ENCODE peak calls at places on chromosome 1, in nine cellular contexts. One of them, this sample, is unnamed.
A peak's percentile ranks its signal among the peaks of the same experiment; 100 is the strongest.

GRCh38 chr1:119139857-119140176 is 636 bp downstream of the WARS2 start:
- DNase-seq in A549: no peak
- DNase-seq in esophagus muscularis mucosa: no peak
- DNase-seq in GM12878: no peak
- DNase-seq in ovary: no peak
- DNase-seq in transverse colon: no peak
- DNase-seq in stomach: no peak
- DNase-seq in upper lobe of left lung: no peak
- DNase-seq in sigmoid colon: peak; percentile 70
- DNase-seq in this sample: no peak

GRCh38 chr1:68624233-68624632 is 127.4 kb upstream of the DEPDC1 start:
- DNase-seq in A549: peak; percentile 10
- DNase-seq in esophagus muscularis mucosa: no peak
- DNase-seq in GM12878: no peak
- DNase-seq in ovary: no peak
- DNase-seq in transverse colon: no peak
- DNase-seq in stomach: no peak
- DNase-seq in upper lobe of left lung: no peak
- DNase-seq in sigmoid colon: no peak
- DNase-seq in this sample: no peak

GRCh38 chr1:232886304-232886703 is 64.1 kb upstream of the NTPCR start:
- DNase-seq in A549: no peak
- DNase-seq in esophagus muscularis mucosa: no peak
- DNase-seq in GM12878: no peak
- DNase-seq in ovary: no peak
- DNase-seq in transverse colon: no peak
- DNase-seq in stomach: no peak
- DNase-seq in upper lobe of left lung: no peak
- DNase-seq in sigmoid colon: no peak
- DNase-seq in this sample: no peak

GRCh38 chr1:40928699-40929098 is 50.8 kb upstream of the CTPS1 start:
- DNase-seq in A549: no peak
- DNase-seq in esophagus muscularis mucosa: no peak
- DNase-seq in GM12878: no peak
- DNase-seq in ovary: no peak
- DNase-seq in transverse colon: no peak
- DNase-seq in stomach: no peak
- DNase-seq in upper lobe of left lung: no peak
- DNase-seq in sigmoid colon: peak; percentile 8
- DNase-seq in this sample: no peak

GRCh38 chr1:219788091-219788490 is 140.3 kb downstream of the SLC30A10 start:
- DNase-seq in A549: no peak
- DNase-seq in esophagus muscularis mucosa: no peak
- DNase-seq in GM12878: no peak
- DNase-seq in ovary: no peak
- DNase-seq in transverse colon: no peak
- DNase-seq in stomach: no peak
- DNase-seq in upper lobe of left lung: no peak
- DNase-seq in sigmoid colon: no peak
- DNase-seq in this sample: no peak

GRCh38 chr1:235908742-235909520 is 42.2 kb upstream of the LYST start:
- DNase-seq in A549: peak; percentile 67
- DNase-seq in esophagus muscularis mucosa: no peak
- DNase-seq in GM12878: no peak
- DNase-seq in ovary: no peak
- DNase-seq in transverse colon: no peak
- DNase-seq in stomach: no peak
- DNase-seq in upper lobe of left lung: no peak
- DNase-seq in sigmoid colon: no peak
- DNase-seq in this sample: no peak

GRCh38 chr1:54857741-54858665 is 29.0 kb downstream of the DHCR24 start:
- DNase-seq in A549: no peak
- DNase-seq in esophagus muscularis mucosa: no peak
- DNase-seq in GM12878: no peak
- DNase-seq in ovary: peak; percentile 24
- DNase-seq in transverse colon: no peak
- DNase-seq in stomach: peak; percentile 23
- DNase-seq in upper lobe of left lung: no peak
- DNase-seq in sigmoid colon: peak; percentile 40
- DNase-seq in this sample: no peak

GRCh38 chr1:3992103-3992556 is 92.1 kb upstream of the C1orf174 start:
- DNase-seq in A549: no peak
- DNase-seq in esophagus muscularis mucosa: no peak
- DNase-seq in GM12878: peak; percentile 5
- DNase-seq in ovary: no peak
- DNase-seq in transverse colon: no peak
- DNase-seq in stomach: no peak
- DNase-seq in upper lobe of left lung: no peak
- DNase-seq in sigmoid colon: no peak
- DNase-seq in this sample: no peak

GRCh38 chr1:183197762-183198161 is 11.7 kb downstream of the LAMC2 start:
- DNase-seq in A549: no peak
- DNase-seq in esophagus muscularis mucosa: no peak
- DNase-seq in GM12878: no peak
- DNase-seq in ovary: no peak
- DNase-seq in transverse colon: no peak
- DNase-seq in stomach: no peak
- DNase-seq in upper lobe of left lung: no peak
- DNase-seq in sigmoid colon: no peak
- DNase-seq in this sample: no peak

GRCh38 chr1:21820597-21821232 is 8.7 kb downstream of the LDLRAD2 start:
- DNase-seq in A549: no peak
- DNase-seq in esophagus muscularis mucosa: no peak
- DNase-seq in GM12878: no peak
- DNase-seq in ovary: no peak
- DNase-seq in transverse colon: no peak
- DNase-seq in stomach: no peak
- DNase-seq in upper lobe of left lung: no peak
- DNase-seq in sigmoid colon: no peak
- DNase-seq in this sample: no peak

GRCh38 chr1:21885236-21886037 is 51.7 kb downstream of the HSPG2 start:
- DNase-seq in A549: no peak
- DNase-seq in esophagus muscularis mucosa: no peak
- DNase-seq in GM12878: no peak
- DNase-seq in ovary: no peak
- DNase-seq in transverse colon: no peak
- DNase-seq in stomach: no peak
- DNase-seq in upper lobe of left lung: no peak
- DNase-seq in sigmoid colon: no peak
- DNase-seq in this sample: no peak

GRCh38 chr1:105396001-105396400 is 1646.3 kb downstream of the AMY1C start:
- DNase-seq in A549: no peak
- DNase-seq in esophagus muscularis mucosa: no peak
- DNase-seq in GM12878: no peak
- DNase-seq in ovary: no peak
- DNase-seq in transverse colon: no peak
- DNase-seq in stomach: no peak
- DNase-seq in upper lobe of left lung: no peak
- DNase-seq in sigmoid colon: no peak
- DNase-seq in this sample: no peak

GRCh38 chr1:79197421-79197820 is 190.9 kb upstream of the ADGRL4 start:
- DNase-seq in A549: no peak
- DNase-seq in esophagus muscularis mucosa: no peak
- DNase-seq in GM12878: no peak
- DNase-seq in ovary: no peak
- DNase-seq in transverse colon: no peak
- DNase-seq in stomach: no peak
- DNase-seq in upper lobe of left lung: no peak
- DNase-seq in sigmoid colon: no peak
- DNase-seq in this sample: peak; percentile 18

DNA sequence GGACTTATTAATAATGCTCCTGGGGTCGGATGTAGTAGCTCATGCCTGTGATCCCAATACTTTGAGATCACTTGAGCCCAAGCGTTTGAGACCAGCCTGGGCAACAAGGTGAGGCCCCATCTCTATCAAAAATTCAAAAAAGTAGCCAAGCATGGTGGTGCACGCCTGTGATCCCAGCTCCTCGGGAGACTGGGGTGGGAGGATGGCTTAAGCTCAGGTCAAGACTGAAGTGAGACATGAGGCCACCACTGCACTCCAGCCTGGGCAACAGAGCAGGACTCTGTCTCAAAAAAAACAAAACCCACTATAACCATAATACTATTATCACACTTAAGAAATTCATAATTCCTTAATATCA is 1.6 kb upstream of the DEGS1 start:
- DNase-seq in A549: no peak
- DNase-seq in esophagus muscularis mucosa: no peak
- DNase-seq in GM12878: no peak
- DNase-seq in ovary: no peak
- DNase-seq in transverse colon: no peak
- DNase-seq in stomach: no peak
- DNase-seq in upper lobe of left lung: no peak
- DNase-seq in sigmoid colon: no peak
- DNase-seq in this sample: no peak
- H3K4me1 ChIP-seq in A549: peaks cover 11% of the 10 kb centered on the region
- H3K4me1 ChIP-seq in esophagus muscularis mucosa: peaks cover 36% of the 10 kb centered on the region
- H3K4me1 ChIP-seq in GM12878: peaks cover 16% of the 10 kb centered on the region
- H3K4me1 ChIP-seq in ovary: peaks cover 4% of the 10 kb centered on the region
- H3K4me1 ChIP-seq in transverse colon: peaks cover 12% of the 10 kb centered on the region
- H3K4me1 ChIP-seq in stomach: peaks cover 43% of the 10 kb centered on the region
- H3K4me1 ChIP-seq in upper lobe of left lung: peaks cover 28% of the 10 kb centered on the region
- H3K4me1 ChIP-seq in sigmoid colon: peaks cover 36% of the 10 kb centered on the region
- H3K4me1 ChIP-seq in this sample: no peaks in the 10 kb centered on the region

GRCh38 chr1:211259596-211260126 is 495 bp downstream of the RCOR3 start:
- DNase-seq in A549: peak; percentile 31
- DNase-seq in esophagus muscularis mucosa: no peak
- DNase-seq in GM12878: no peak
- DNase-seq in ovary: peak; percentile 79
- DNase-seq in transverse colon: peak; percentile 61
- DNase-seq in stomach: no peak
- DNase-seq in upper lobe of left lung: peak; percentile 92
- DNase-seq in sigmoid colon: peak; percentile 85
- DNase-seq in this sample: peak; percentile 19
- TF ChIP-seq EP300 in A549: no peak
- TF ChIP-seq EP300 in esophagus muscularis mucosa: no peak
- TF ChIP-seq EP300 in GM12878: no peak
- TF ChIP-seq EP300 in ovary: no peak
- TF ChIP-seq EP300 in transverse colon: no peak
- TF ChIP-seq EP300 in stomach: no peak
- TF ChIP-seq EP300 in upper lobe of left lung: no peak
- TF ChIP-seq EP300 in sigmoid colon: no peak
- TF ChIP-seq EP300 in this sample: no peak

DNA sequence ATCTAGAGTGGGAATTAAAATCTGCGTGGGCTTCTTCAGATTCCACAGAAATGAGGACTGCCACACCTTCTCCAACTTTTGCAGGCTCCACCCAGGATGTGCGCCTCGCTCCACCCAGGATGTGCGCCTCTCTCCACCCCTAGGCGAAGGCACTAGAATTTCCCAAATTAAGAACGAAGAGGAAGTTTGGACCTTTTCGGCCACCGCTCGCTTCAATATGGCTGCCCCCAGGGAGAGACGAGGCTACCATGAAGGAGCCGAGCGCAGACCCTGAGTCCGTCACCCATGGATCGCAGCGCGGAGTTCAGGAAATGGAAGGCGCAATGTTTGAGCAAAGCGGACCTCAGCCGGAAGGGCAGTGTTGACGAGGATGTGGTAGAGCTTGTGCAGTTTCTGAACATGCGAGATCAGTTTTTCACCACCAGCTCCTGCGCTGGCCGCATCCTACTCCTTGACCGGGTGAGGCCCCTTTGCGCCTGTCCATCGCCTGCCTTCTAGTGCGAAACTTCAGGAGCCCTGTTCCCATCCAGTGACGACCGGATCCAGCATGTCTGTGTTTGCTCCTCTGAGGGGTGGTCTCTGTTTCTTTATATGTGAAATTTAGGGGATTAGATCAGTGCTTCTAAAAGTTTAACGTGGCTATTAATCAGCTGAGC is at the start of the genes CRYZ and TYW3:
- DNase-seq in A549: peak; percentile 27
- DNase-seq in esophagus muscularis mucosa: peak; percentile 95
- DNase-seq in GM12878: peak; percentile 87
- DNase-seq in ovary: peak; percentile 91
- DNase-seq in transverse colon: peak; percentile 90
- DNase-seq in stomach: peak; percentile 86
- DNase-seq in upper lobe of left lung: peak; percentile 88
- DNase-seq in sigmoid colon: peak; percentile 92
- DNase-seq in this sample: peak; percentile 92
- TF ChIP-seq POLR2A in A549: peak; percentile 67
- TF ChIP-seq POLR2A in esophagus muscularis mucosa: no peak
- TF ChIP-seq POLR2A in GM12878: peak; percentile 89
- TF ChIP-seq POLR2A in ovary: no peak
- TF ChIP-seq POLR2A in transverse colon: peak; percentile 54
- TF ChIP-seq POLR2A in stomach: no peak
- TF ChIP-seq POLR2A in upper lobe of left lung: peak; percentile 46
- TF ChIP-seq POLR2A in sigmoid colon: no peak
- TF ChIP-seq POLR2A in this sample: no peak

GRCh38 chr1:36162680-36163079 is 6.7 kb downstream of the MAP7D1 start:
- DNase-seq in A549: no peak
- DNase-seq in esophagus muscularis mucosa: no peak
- DNase-seq in GM12878: no peak
- DNase-seq in ovary: no peak
- DNase-seq in transverse colon: no peak
- DNase-seq in stomach: no peak
- DNase-seq in upper lobe of left lung: no peak
- DNase-seq in sigmoid colon: no peak
- DNase-seq in this sample: no peak

GRCh38 chr1:36160949-36161485 is 5.1 kb downstream of the MAP7D1 start:
- DNase-seq in A549: peak; percentile 48
- DNase-seq in esophagus muscularis mucosa: no peak
- DNase-seq in GM12878: no peak
- DNase-seq in ovary: peak; percentile 78
- DNase-seq in transverse colon: peak; percentile 65
- DNase-seq in stomach: peak; percentile 60
- DNase-seq in upper lobe of left lung: peak; percentile 74
- DNase-seq in sigmoid colon: peak; percentile 87
- DNase-seq in this sample: peak; percentile 50

GRCh38 chr1:36159614-36160387 is 3.8 kb downstream of the MAP7D1 start:
- DNase-seq in A549: no peak
- DNase-seq in esophagus muscularis mucosa: no peak
- DNase-seq in GM12878: no peak
- DNase-seq in ovary: no peak
- DNase-seq in transverse colon: no peak
- DNase-seq in stomach: no peak
- DNase-seq in upper lobe of left lung: no peak
- DNase-seq in sigmoid colon: no peak
- DNase-seq in this sample: no peak

GRCh38 chr1:36161656-36162531 is 5.9 kb downstream of the MAP7D1 start:
- DNase-seq in A549: no peak
- DNase-seq in esophagus muscularis mucosa: no peak
- DNase-seq in GM12878: no peak
- DNase-seq in ovary: no peak
- DNase-seq in transverse colon: peak; percentile 51
- DNase-seq in stomach: peak; percentile 51
- DNase-seq in upper lobe of left lung: no peak
- DNase-seq in sigmoid colon: no peak
- DNase-seq in this sample: no peak

DNA sequence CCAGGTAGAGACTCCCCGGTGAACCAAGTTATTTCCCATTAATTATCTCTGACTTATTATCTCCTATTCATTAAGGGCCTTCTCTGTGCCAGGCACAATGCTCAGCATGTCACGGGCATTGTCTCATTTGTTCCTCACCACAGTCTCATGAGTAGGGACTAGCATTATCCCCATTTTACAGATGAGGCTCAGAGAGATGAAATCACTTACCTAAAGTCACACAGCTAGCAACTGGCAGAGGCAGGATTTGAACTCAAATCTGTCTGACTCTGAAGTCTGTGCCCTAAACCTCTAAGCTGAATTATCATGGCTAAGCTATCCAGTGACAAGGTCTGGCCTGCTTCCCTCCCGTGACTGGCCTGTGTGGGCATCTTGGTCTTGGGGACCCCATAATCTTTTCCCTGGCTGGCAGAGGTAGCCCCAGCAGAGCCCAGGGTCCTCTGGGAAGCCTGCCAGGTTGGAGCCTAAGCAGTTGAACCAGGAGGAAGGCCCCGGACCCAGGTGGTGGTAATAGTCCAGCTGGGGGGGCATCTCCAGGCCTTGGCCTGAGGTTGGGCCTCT is 4.5 kb downstream of the MAP7D1 start:
- DNase-seq in A549: no peak
- DNase-seq in esophagus muscularis mucosa: no peak
- DNase-seq in GM12878: no peak
- DNase-seq in ovary: no peak
- DNase-seq in transverse colon: no peak
- DNase-seq in stomach: no peak
- DNase-seq in upper lobe of left lung: no peak
- DNase-seq in sigmoid colon: no peak
- DNase-seq in this sample: no peak
- H3K4me1 ChIP-seq in A549: peaks cover 56% of the 10 kb centered on the region
- H3K4me1 ChIP-seq in esophagus muscularis mucosa: peaks cover 85% of the 10 kb centered on the region
- H3K4me1 ChIP-seq in GM12878: peaks cover 51% of the 10 kb centered on the region
- H3K4me1 ChIP-seq in ovary: peaks cover 25% of the 10 kb centered on the region
- H3K4me1 ChIP-seq in transverse colon: peaks cover 43% of the 10 kb centered on the region
- H3K4me1 ChIP-seq in stomach: peaks cover 62% of the 10 kb centered on the region
- H3K4me1 ChIP-seq in upper lobe of left lung: peaks cover 71% of the 10 kb centered on the region
- H3K4me1 ChIP-seq in sigmoid colon: peaks cover 83% of the 10 kb centered on the region
- H3K4me1 ChIP-seq in this sample: peaks cover 71% of the 10 kb centered on the region